ENCODE peak calls at places on chromosomes 6 and 20, in five cellular contexts. One of them, this sample, is unnamed.

GRCh38 chr20:17972121-17972520 is 3.3 kb downstream of the MGME1 start:
- DNase-seq in suprapubic skin: no peak
- DNase-seq in breast epithelium: no peak
- DNase-seq in Panc1: no peak
- DNase-seq in HepG2: no peak
- DNase-seq in this sample: no peak

GRCh38 chr6:125558907-125559306 is 190.5 kb upstream of the HEY2 start:
- DNase-seq in suprapubic skin: no peak
- DNase-seq in breast epithelium: no peak
- DNase-seq in Panc1: no peak
- DNase-seq in HepG2: no peak
- DNase-seq in this sample: no peak

GRCh38 chr6:137094411-137095008 is 49.7 kb upstream of the IL20RA start:
- DNase-seq in suprapubic skin: peak
- DNase-seq in breast epithelium: no peak
- DNase-seq in Panc1: peak
- DNase-seq in HepG2: peak
- DNase-seq in this sample: no peak

GRCh38 chr6:4459032-4459431 is 317.2 kb upstream of the CDYL start:
- DNase-seq in suprapubic skin: no peak
- DNase-seq in breast epithelium: no peak
- DNase-seq in Panc1: no peak
- DNase-seq in HepG2: peak
- DNase-seq in this sample: no peak

GRCh38 chr6:72552938-72553337 is 68.9 kb upstream of the KCNQ5 start:
- DNase-seq in suprapubic skin: no peak
- DNase-seq in breast epithelium: no peak
- DNase-seq in Panc1: peak
- DNase-seq in HepG2: no peak
- DNase-seq in this sample: no peak

GRCh38 chr6:131652472-131652871 is 15.4 kb downstream of the ENPP3 start:
- DNase-seq in suprapubic skin: no peak
- DNase-seq in breast epithelium: no peak
- DNase-seq in Panc1: no peak
- DNase-seq in HepG2: no peak
- DNase-seq in this sample: no peak

GRCh38 chr6:156589281-156589680 is 187.9 kb upstream of the ARID1B start:
- DNase-seq in suprapubic skin: no peak
- DNase-seq in breast epithelium: no peak
- DNase-seq in Panc1: no peak
- DNase-seq in HepG2: no peak
- DNase-seq in this sample: no peak

GRCh38 chr6:167668019-167668753 is 158.5 kb upstream of the AFDN start:
- DNase-seq in suprapubic skin: peak
- DNase-seq in breast epithelium: no peak
- DNase-seq in Panc1: no peak
- DNase-seq in HepG2: peak
- DNase-seq in this sample: no peak

GRCh38 chr20:19661717-19662637 is 96.1 kb upstream of the RIN2 start:
- DNase-seq in suprapubic skin: peak
- DNase-seq in breast epithelium: peak
- DNase-seq in Panc1: peak
- DNase-seq in HepG2: peak
- DNase-seq in this sample: no peak

GRCh38 chr20:41533537-41534136 is 84.5 kb downstream of the CHD6 start:
- DNase-seq in suprapubic skin: no peak
- DNase-seq in breast epithelium: no peak
- DNase-seq in Panc1: no peak
- DNase-seq in HepG2: peak
- DNase-seq in this sample: no peak

GRCh38 chr6:118902731-118903130 is 8.8 kb downstream of the ASF1A start:
- DNase-seq in suprapubic skin: no peak
- DNase-seq in breast epithelium: no peak
- DNase-seq in Panc1: no peak
- DNase-seq in HepG2: no peak
- DNase-seq in this sample: no peak

GRCh38 chr6:139640453-139640852 is 266.0 kb upstream of the CITED2 start:
- DNase-seq in suprapubic skin: no peak
- DNase-seq in breast epithelium: no peak
- DNase-seq in Panc1: no peak
- DNase-seq in HepG2: no peak
- DNase-seq in this sample: no peak

GRCh38 chr20:1305682-1306081 is 23.3 kb downstream of the SDCBP2 start:
- DNase-seq in suprapubic skin: no peak
- DNase-seq in breast epithelium: no peak
- DNase-seq in Panc1: no peak
- DNase-seq in HepG2: no peak
- DNase-seq in this sample: no peak

GRCh38 chr6:145137425-145137824 is 597.9 kb downstream of the EPM2A start:
- DNase-seq in suprapubic skin: no peak
- DNase-seq in breast epithelium: no peak
- DNase-seq in Panc1: no peak
- DNase-seq in HepG2: peak
- DNase-seq in this sample: no peak

GRCh38 chr20:37901667-37902503 is 1.0 kb upstream of the VSTM2L start:
- DNase-seq in suprapubic skin: no peak
- DNase-seq in breast epithelium: peak
- DNase-seq in Panc1: peak
- DNase-seq in HepG2: peak
- DNase-seq in this sample: no peak

GRCh38 chr6:106553440-106553839 is 75.9 kb downstream of the RTN4IP1 start:
- DNase-seq in suprapubic skin: no peak
- DNase-seq in breast epithelium: no peak
- DNase-seq in Panc1: no peak
- DNase-seq in HepG2: no peak
- DNase-seq in this sample: no peak

GRCh38 chr20:25356294-25356933 is 34.2 kb downstream of the ABHD12 start:
- DNase-seq in suprapubic skin: no peak
- DNase-seq in breast epithelium: no peak
- DNase-seq in Panc1: no peak
- DNase-seq in HepG2: no peak
- DNase-seq in this sample: no peak

GRCh38 chr20:7851031-7851490 is 89.2 kb downstream of the HAO1 start:
- DNase-seq in suprapubic skin: no peak
- DNase-seq in breast epithelium: no peak
- DNase-seq in Panc1: no peak
- DNase-seq in HepG2: no peak
- DNase-seq in this sample: no peak

GRCh38 chr20:10622657-10623418 is 51.0 kb downstream of the JAG1 start:
- DNase-seq in suprapubic skin: no peak
- DNase-seq in breast epithelium: no peak
- DNase-seq in Panc1: no peak
- DNase-seq in HepG2: no peak
- DNase-seq in this sample: no peak

GRCh38 chr6:112286010-112286409 is 31.6 kb upstream of the LAMA4 start:
- DNase-seq in suprapubic skin: no peak
- DNase-seq in breast epithelium: no peak
- DNase-seq in Panc1: no peak
- DNase-seq in HepG2: no peak
- DNase-seq in this sample: no peak

GRCh38 chr6:4466769-4467480 is 309.3 kb upstream of the CDYL start:
- DNase-seq in suprapubic skin: no peak
- DNase-seq in breast epithelium: no peak
- DNase-seq in Panc1: no peak
- DNase-seq in HepG2: no peak
- DNase-seq in this sample: no peak

GRCh38 chr6:127586372-127586771 is 9.4 kb downstream of the C6orf58 start:
- DNase-seq in suprapubic skin: no peak
- DNase-seq in breast epithelium: no peak
- DNase-seq in Panc1: no peak
- DNase-seq in HepG2: peak
- DNase-seq in this sample: no peak

GRCh38 chr20:2558581-2559301 is 22.4 kb downstream of the TMC2 start:
- DNase-seq in suprapubic skin: no peak
- DNase-seq in breast epithelium: no peak
- DNase-seq in Panc1: no peak
- DNase-seq in HepG2: no peak
- DNase-seq in this sample: no peak

GRCh38 chr6:159532155-159532554 is 160.9 kb downstream of the SOD2 start:
- DNase-seq in suprapubic skin: no peak
- DNase-seq in breast epithelium: no peak
- DNase-seq in Panc1: no peak
- DNase-seq in HepG2: no peak
- DNase-seq in this sample: no peak

GRCh38 chr6:159533016-159533415 is 160.0 kb downstream of the SOD2 start:
- DNase-seq in suprapubic skin: no peak
- DNase-seq in breast epithelium: no peak
- DNase-seq in Panc1: no peak
- DNase-seq in HepG2: no peak
- DNase-seq in this sample: no peak

GRCh38 chr6:159535629-159536028 is 157.4 kb downstream of the SOD2 start:
- DNase-seq in suprapubic skin: no peak
- DNase-seq in breast epithelium: no peak
- DNase-seq in Panc1: no peak
- DNase-seq in HepG2: no peak
- DNase-seq in this sample: no peak

GRCh38 chr6:159529820-159530405 is 163.1 kb downstream of the SOD2 start:
- DNase-seq in suprapubic skin: no peak
- DNase-seq in breast epithelium: no peak
- DNase-seq in Panc1: no peak
- DNase-seq in HepG2: no peak
- DNase-seq in this sample: no peak

GRCh38 chr6:159533568-159533967 is 159.5 kb downstream of the SOD2 start:
- DNase-seq in suprapubic skin: no peak
- DNase-seq in breast epithelium: no peak
- DNase-seq in Panc1: no peak
- DNase-seq in HepG2: no peak
- DNase-seq in this sample: no peak
- TF ChIP-seq POLR2AphosphoS5 in suprapubic skin: no peak
- TF ChIP-seq POLR2AphosphoS5 in breast epithelium: no peak
- TF ChIP-seq POLR2AphosphoS5 in Panc1: no peak
- TF ChIP-seq POLR2AphosphoS5 in HepG2: no peak
- TF ChIP-seq POLR2AphosphoS5 in this sample: no peak

GRCh38 chr6:85449818-85450577 is at the start of gene NT5E:
- DNase-seq in suprapubic skin: peak
- DNase-seq in breast epithelium: no peak
- DNase-seq in Panc1: no peak
- DNase-seq in HepG2: peak
- DNase-seq in this sample: no peak

GRCh38 chr6:85451586-85452306 is 1.9 kb downstream of the NT5E start:
- DNase-seq in suprapubic skin: no peak
- DNase-seq in breast epithelium: no peak
- DNase-seq in Panc1: no peak
- DNase-seq in HepG2: peak
- DNase-seq in this sample: no peak

GRCh38 chr6:85450578-85450884 is 648 bp downstream of the NT5E start:
- DNase-seq in suprapubic skin: no peak
- DNase-seq in breast epithelium: no peak
- DNase-seq in Panc1: no peak
- DNase-seq in HepG2: no peak
- DNase-seq in this sample: no peak

GRCh38 chr6:85452441-85452881 is 2.6 kb downstream of the NT5E start:
- DNase-seq in suprapubic skin: no peak
- DNase-seq in breast epithelium: no peak
- DNase-seq in Panc1: no peak
- DNase-seq in HepG2: no peak
- DNase-seq in this sample: no peak

GRCh38 chr6:85449388-85449817 is 480 bp upstream of the NT5E start:
- DNase-seq in suprapubic skin: no peak
- DNase-seq in breast epithelium: no peak
- DNase-seq in Panc1: no peak
- DNase-seq in HepG2: no peak
- DNase-seq in this sample: no peak
- TF ChIP-seq POLR2AphosphoS5 in suprapubic skin: no peak
- TF ChIP-seq POLR2AphosphoS5 in breast epithelium: no peak
- TF ChIP-seq POLR2AphosphoS5 in Panc1: no peak
- TF ChIP-seq POLR2AphosphoS5 in HepG2: no peak
- TF ChIP-seq POLR2AphosphoS5 in this sample: no peak

DNA sequence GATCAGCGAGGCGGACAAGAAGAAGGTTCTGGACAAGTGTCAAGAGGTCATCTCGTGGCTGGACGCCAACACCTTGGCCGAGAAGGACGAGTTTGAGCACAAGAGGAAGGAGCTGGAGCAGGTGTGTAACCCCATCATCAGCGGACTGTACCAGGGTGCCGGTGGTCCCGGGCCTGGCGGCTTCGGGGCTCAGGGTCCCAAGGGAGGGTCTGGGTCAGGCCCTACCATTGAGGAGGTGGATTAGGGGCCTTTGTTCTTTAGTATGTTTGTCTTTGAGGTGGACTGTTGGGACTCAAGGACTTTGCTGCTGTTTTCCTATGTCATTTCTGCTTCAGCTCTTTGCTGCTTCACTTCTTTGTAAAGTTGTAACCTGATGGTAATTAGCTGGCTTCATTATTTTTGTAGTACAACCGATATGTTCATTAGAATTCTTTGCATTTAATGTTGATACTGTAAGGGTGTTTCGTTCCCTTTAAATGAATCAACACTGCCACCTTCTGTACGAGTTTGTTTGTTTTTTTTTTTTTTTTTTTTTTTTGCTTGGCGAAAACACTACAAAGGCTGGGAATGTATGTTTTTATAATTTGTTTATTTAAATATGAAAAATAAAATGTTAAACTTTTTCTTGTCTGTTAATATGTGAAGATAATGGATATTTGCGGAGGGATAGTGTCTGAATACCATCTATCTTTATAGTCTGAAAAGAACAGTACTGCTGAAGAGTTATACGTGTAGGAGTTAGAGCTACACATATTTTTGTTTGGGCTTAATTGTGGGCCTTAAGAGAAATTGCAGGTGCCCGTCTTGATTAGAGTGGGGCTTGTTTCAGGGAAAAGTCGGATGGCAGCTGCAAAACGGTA is 2.3 kb downstream of the HSPA1B start:
- DNase-seq in suprapubic skin: no peak
- DNase-seq in breast epithelium: no peak
- DNase-seq in Panc1: no peak
- DNase-seq in HepG2: no peak
- DNase-seq in this sample: no peak
- TF ChIP-seq POLR2AphosphoS5 in suprapubic skin: no peak
- TF ChIP-seq POLR2AphosphoS5 in breast epithelium: no peak
- TF ChIP-seq POLR2AphosphoS5 in Panc1: no peak
- TF ChIP-seq POLR2AphosphoS5 in HepG2: no peak
- TF ChIP-seq POLR2AphosphoS5 in this sample: peak

DNA sequence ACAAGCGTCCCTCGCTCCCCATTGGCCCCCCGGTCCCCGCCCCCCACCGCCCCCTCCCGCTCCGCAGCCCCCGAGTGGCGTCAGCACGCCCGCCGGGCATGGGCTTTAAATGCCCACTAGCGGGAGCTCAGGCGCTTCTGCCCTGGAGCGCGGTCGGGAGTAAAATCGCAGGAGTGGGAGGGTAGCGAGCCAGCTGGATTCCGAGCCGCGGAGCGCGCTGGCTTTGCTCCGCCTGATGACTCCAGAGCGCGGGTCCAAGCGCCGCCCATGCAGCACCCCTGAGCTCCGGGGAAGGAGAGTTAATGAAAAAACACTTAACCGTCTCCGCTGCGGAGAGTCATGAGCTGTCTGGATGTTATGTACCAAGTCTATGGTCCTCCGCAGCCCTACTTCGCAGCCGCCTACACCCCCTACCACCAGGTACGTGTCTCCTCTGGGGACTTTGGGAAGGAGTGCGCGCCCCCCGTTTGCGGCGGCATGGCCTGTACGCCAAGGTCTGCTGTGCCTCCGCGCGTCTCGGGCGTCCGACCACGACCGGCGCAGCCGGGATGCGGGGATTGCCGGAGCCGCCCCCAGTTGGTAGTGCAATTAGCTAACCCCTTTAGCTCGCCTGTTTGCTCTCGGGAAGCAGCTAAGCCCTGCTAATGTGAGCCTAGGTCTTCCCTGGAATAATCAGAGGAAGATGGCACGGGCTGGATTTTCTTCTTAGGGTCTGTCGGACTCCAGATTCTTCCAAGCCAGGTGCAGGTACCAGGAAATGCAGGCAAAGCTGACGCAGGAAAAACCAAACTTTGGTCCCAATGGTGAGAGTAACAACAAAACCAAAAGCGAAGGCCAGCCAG is at the start of gene VGLL2:
- DNase-seq in suprapubic skin: peak
- DNase-seq in breast epithelium: no peak
- DNase-seq in Panc1: no peak
- DNase-seq in HepG2: peak
- DNase-seq in this sample: no peak
- TF ChIP-seq POLR2AphosphoS5 in suprapubic skin: no peak
- TF ChIP-seq POLR2AphosphoS5 in breast epithelium: no peak
- TF ChIP-seq POLR2AphosphoS5 in Panc1: no peak
- TF ChIP-seq POLR2AphosphoS5 in HepG2: no peak
- TF ChIP-seq POLR2AphosphoS5 in this sample: no peak

This sample was measured in vagina.